ENCODE peak calls at places on chromosomes 13 and 19, in nine cellular contexts. K is Caco-2, L is GM12864, P is AG04450, B is foreskin fibroblast, O is B cell, U is glutamatergic neuron, H is GM13977, W is thyroid gland. Z is an unnamed sample.

GRCh38 chr13:48739346-48740037 is 85.8 kb downstream of the CYSLTR2 start:
- DNase-seq in K (no peak), L (no peak), P (no peak), B (no peak), O (no peak), U (no peak), H (no peak), W (no peak), Z (no peak)

GRCh38 chr19:32599736-32600157 is 18.8 kb downstream of the PDCD5 start:
- DNase-seq in K (no peak), L (peak; percentile 31), P (peak; percentile 36), B (peak; percentile 79), O (peak; percentile 59), U (no peak), H (peak; percentile 67), W (peak; percentile 38), Z (no peak)

GRCh38 chr13:62418872-62419271 is 1003.2 kb upstream of the PCDH20 start:
- DNase-seq in K (no peak), L (no peak), P (no peak), B (peak; percentile 8), O (no peak), U (no peak), H (no peak), W (no peak), Z (no peak)

GRCh38 chr13:87527036-87527435 is 144.1 kb upstream of the SLITRK5 start:
- DNase-seq in K (no peak), L (no peak), P (no peak), B (no peak), O (no peak), U (no peak), H (no peak), W (no peak), Z (no peak)

GRCh38 chr13:27522847-27523246 is 72.5 kb upstream of the MTIF3 start:
- DNase-seq in K (no peak), L (no peak), P (no peak), B (no peak), O (no peak), U (no peak), H (no peak), W (no peak), Z (no peak)

GRCh38 chr13:98240974-98241373 is 63.9 kb upstream of the RNF113B start:
- DNase-seq in K (no peak), L (no peak), P (no peak), B (no peak), O (no peak), U (no peak), H (no peak), W (no peak), Z (no peak)

GRCh38 chr13:63305641-63306133 is 1890.0 kb upstream of the PCDH20 start:
- DNase-seq in K (no peak), L (no peak), P (no peak), B (no peak), O (no peak), U (no peak), H (no peak), W (no peak), Z (no peak)

GRCh38 chr13:84648069-84648640 is 765.9 kb upstream of the SLITRK1 start:
- DNase-seq in K (no peak), L (no peak), P (no peak), B (no peak), O (no peak), U (no peak), H (no peak), W (no peak), Z (no peak)

GRCh38 chr19:55526216-55527196 is 10.4 kb downstream of the SBK2 start:
- DNase-seq in K (no peak), L (no peak), P (no peak), B (peak; percentile 80), O (no peak), U (no peak), H (no peak), W (peak; percentile 41), Z (no peak)

GRCh38 chr19:56091751-56092546 is 29.1 kb downstream of the ZNF787 start:
- DNase-seq in K (no peak), L (no peak), P (no peak), B (no peak), O (no peak), U (no peak), H (no peak), W (no peak), Z (no peak)

GRCh38 chr19:1841209-1841924 is 6.9 kb downstream of the REXO1 start:
- DNase-seq in K (no peak), L (no peak), P (no peak), B (no peak), O (no peak), U (peak; percentile 13), H (no peak), W (no peak), Z (no peak)

GRCh38 chr19:1843116-1843515 is 5.2 kb downstream of the REXO1 start:
- DNase-seq in K (no peak), L (no peak), P (no peak), B (no peak), O (no peak), U (peak; percentile 42), H (no peak), W (no peak), Z (no peak)

GRCh38 chr19:1845642-1846041 is 2.6 kb downstream of the REXO1 start:
- DNase-seq in K (no peak), L (no peak), P (no peak), B (no peak), O (no peak), U (no peak), H (no peak), W (no peak), Z (no peak)

GRCh38 chr19:1844536-1845515 is 3.5 kb downstream of the REXO1 start:
- DNase-seq in K (no peak), L (no peak), P (no peak), B (no peak), O (no peak), U (no peak), H (no peak), W (no peak), Z (no peak)

DNA sequence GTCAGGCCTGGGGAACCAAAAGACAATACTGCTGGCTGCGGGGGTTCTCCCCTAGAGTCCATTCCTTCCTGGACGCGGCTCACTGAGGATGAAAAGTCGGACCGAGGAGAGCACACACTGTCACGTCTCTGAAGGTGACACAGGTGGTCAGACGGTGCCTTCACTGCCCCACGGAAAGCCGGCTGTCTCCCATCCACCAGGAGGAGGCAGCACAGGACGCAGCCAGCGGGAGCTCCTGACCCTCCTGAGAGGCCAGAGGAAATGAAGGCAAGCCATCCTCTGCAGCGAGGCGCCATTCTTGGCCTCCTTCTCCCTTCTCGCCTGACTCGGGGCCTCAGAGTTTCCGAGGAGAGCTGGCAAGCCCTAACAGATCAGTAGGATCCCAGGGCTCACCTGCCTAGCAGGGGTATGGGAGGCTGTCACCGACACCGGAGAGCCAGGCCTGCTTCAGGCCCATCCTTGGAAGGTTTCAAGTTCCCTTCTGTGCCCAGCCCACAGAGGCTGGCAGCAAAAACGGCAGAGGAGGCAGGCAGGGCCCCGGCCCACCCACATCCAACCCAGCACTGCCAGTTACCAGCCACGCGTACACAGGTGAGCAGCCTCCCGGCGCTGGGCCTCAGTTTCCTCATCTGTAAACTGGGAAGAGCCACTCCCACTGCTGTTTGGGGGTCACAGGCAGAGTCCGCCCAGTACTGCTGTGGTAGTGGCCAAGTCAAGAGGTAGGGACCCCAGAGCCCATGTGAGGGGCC is 4.5 kb downstream of the REXO1 start:
- DNase-seq in K (no peak), L (no peak), P (no peak), B (no peak), O (no peak), U (peak; percentile 71), H (no peak), W (no peak), Z (no peak)
- TF ChIP-seq CTCF in K (no peak), L (no peak), P (no peak), B (no peak), O (no peak), U (peak; percentile 34), H (no peak), W (no peak), Z (no peak)

DNA sequence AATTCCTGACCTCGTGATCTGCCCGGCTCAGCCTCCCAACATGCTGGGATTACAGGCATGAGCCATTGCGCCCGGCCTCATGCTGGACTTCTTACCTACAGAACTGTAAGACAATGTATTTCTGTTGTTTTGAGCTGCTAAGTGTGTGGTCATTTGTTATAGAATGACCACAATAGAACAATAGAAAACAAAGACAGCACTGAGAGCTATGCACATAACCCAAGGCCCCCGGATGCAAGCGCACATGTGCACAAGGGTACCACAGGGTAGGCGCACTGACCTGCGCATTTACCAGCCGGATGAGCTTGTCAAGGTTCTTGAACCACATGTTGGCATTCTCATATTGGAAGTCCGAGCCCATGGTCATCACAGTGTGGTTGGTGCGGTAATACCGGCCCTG is 5.6 kb downstream of the MAN2B1 start:
- DNase-seq in K (no peak), L (no peak), P (no peak), B (no peak), O (no peak), U (no peak), H (no peak), W (no peak), Z (no peak)
- TF ChIP-seq CTCF in K (no peak), L (no peak), P (no peak), B (no peak), O (no peak), U (no peak), H (no peak), W (no peak), Z (no peak)

GRCh38 chr13:35225159-35225558 is 251.3 kb downstream of the MAB21L1 start:
- DNase-seq in K (no peak), L (no peak), P (no peak), B (no peak), O (no peak), U (no peak), H (no peak), W (no peak), Z (no peak)

GRCh38 chr13:35231426-35231825 is 245.1 kb downstream of the MAB21L1 start:
- DNase-seq in K (no peak), L (no peak), P (no peak), B (no peak), O (no peak), U (no peak), H (no peak), W (no peak), Z (no peak)

GRCh38 chr13:35228536-35228935 is 248.0 kb downstream of the MAB21L1 start:
- DNase-seq in K (no peak), L (no peak), P (no peak), B (no peak), O (no peak), U (no peak), H (no peak), W (no peak), Z (no peak)

DNA sequence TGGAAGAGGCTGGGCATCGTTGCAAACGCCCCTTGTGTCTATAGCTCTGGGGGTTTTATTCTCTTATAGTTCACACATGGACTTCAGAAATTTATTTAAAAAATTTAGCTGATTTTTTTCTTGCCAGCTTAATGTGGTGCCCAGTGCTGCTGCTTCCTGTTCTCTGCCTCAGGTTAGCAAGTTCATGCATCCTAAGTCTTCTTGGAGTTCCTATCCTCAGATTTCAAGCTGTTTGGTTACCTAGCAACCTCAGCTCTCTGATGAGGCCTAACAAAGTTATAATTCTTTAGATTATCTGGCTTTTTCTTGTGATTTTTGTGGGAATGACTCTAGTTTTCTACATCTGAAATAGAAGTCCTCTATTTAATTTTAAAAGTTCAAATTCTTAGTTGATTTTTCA is 250.9 kb downstream of the MAB21L1 start:
- DNase-seq in K (no peak), L (no peak), P (no peak), B (no peak), O (no peak), U (no peak), H (no peak), W (no peak), Z (no peak)
- TF ChIP-seq CTCF in K (no peak), L (no peak), P (no peak), B (no peak), O (no peak), U (no peak), H (no peak), W (no peak), Z (no peak)

GRCh38 chr19:35977446-35978222 is 17.4 kb upstream of the SDHAF1 start:
- DNase-seq in K (no peak), L (no peak), P (no peak), B (no peak), O (no peak), U (peak; percentile 64), H (no peak), W (no peak), Z (no peak)
- TF ChIP-seq CTCF in K (no peak), L (peak; percentile 46), P (no peak), B (no peak), O (peak; percentile 30), U (peak; percentile 50), H (peak; percentile 30), W (no peak), Z (no peak)